ENCODE peak calls at places on chromosomes 3 and 15, in four cellular contexts. One of them, this sample, is unnamed.
A peak's percentile ranks its signal among the peaks of the same experiment; 100 is the strongest.

GRCh38 chr3:100288288-100288894 is 27.6 kb downstream of the TBC1D23 start:
- DNase-seq in HFFc6: no peak
- DNase-seq in mesothelial cell of epicardium: no peak
- DNase-seq in uterus: no peak
- DNase-seq in this sample: no peak

GRCh38 chr3:87354399-87354798 is 78.0 kb upstream of the POU1F1 start:
- DNase-seq in uterus: no peak
- DNase-seq in mesothelial cell of epicardium: no peak
- DNase-seq in HFFc6: no peak
- DNase-seq in this sample: no peak

GRCh38 chr3:112686360-112686759 is 45.4 kb upstream of the CCDC80 start:
- DNase-seq in uterus: no peak
- DNase-seq in mesothelial cell of epicardium: no peak
- DNase-seq in HFFc6: no peak
- DNase-seq in this sample: no peak

GRCh38 chr15:73781038-73781925 is 28.1 kb upstream of the INSYN1 start:
- DNase-seq in uterus: no peak
- DNase-seq in mesothelial cell of epicardium: no peak
- DNase-seq in HFFc6: peak; percentile 57
- DNase-seq in this sample: no peak

GRCh38 chr3:138195491-138195890 is 8.4 kb downstream of the ARMC8 start:
- DNase-seq in uterus: no peak
- DNase-seq in mesothelial cell of epicardium: no peak
- DNase-seq in HFFc6: no peak
- DNase-seq in this sample: no peak

GRCh38 chr15:49424954-49425353 is 1.9 kb downstream of the FGF7 start:
- DNase-seq in mesothelial cell of epicardium: no peak
- DNase-seq in uterus: no peak
- DNase-seq in HFFc6: no peak
- DNase-seq in this sample: no peak

GRCh38 chr3:129975332-129976090 is 991 bp downstream of the TRH start:
- DNase-seq in HFFc6: no peak
- DNase-seq in mesothelial cell of epicardium: no peak
- DNase-seq in uterus: no peak
- DNase-seq in this sample: no peak

GRCh38 chr15:87816811-87817210 is 439.7 kb downstream of the NTRK3 start:
- DNase-seq in mesothelial cell of epicardium: no peak
- DNase-seq in uterus: no peak
- DNase-seq in HFFc6: peak; percentile 92
- DNase-seq in this sample: no peak

GRCh38 chr3:17730318-17730967 is 12.0 kb downstream of the TBC1D5 start:
- DNase-seq in HFFc6: peak; percentile 44
- DNase-seq in mesothelial cell of epicardium: no peak
- DNase-seq in uterus: no peak
- DNase-seq in this sample: no peak

GRCh38 chr3:25911525-25912295 is 121.8 kb downstream of the OXSM start:
- DNase-seq in HFFc6: no peak
- DNase-seq in uterus: no peak
- DNase-seq in mesothelial cell of epicardium: no peak
- DNase-seq in this sample: no peak

GRCh38 chr3:31305324-31305723 is 227.4 kb upstream of the STT3B start:
- DNase-seq in mesothelial cell of epicardium: no peak
- DNase-seq in uterus: no peak
- DNase-seq in HFFc6: no peak
- DNase-seq in this sample: no peak

GRCh38 chr3:18898911-18899310 is 249.4 kb upstream of the KCNH8 start:
- DNase-seq in uterus: no peak
- DNase-seq in HFFc6: no peak
- DNase-seq in mesothelial cell of epicardium: no peak
- DNase-seq in this sample: no peak

GRCh38 chr3:38582316-38582715 is 67.2 kb downstream of the SCN5A start:
- DNase-seq in HFFc6: no peak
- DNase-seq in mesothelial cell of epicardium: peak; percentile 9
- DNase-seq in uterus: no peak
- DNase-seq in this sample: peak; percentile 16

GRCh38 chr3:115550285-115550741 is 73.0 kb upstream of the GAP43 start:
- DNase-seq in HFFc6: no peak
- DNase-seq in uterus: no peak
- DNase-seq in mesothelial cell of epicardium: no peak
- DNase-seq in this sample: no peak

GRCh38 chr15:41940441-41940857 is 31.9 kb downstream of the EHD4 start:
- DNase-seq in uterus: no peak
- DNase-seq in mesothelial cell of epicardium: no peak
- DNase-seq in HFFc6: peak; percentile 83
- DNase-seq in this sample: no peak

GRCh38 chr15:101185770-101186169 is 66.1 kb downstream of the CHSY1 start:
- DNase-seq in mesothelial cell of epicardium: no peak
- DNase-seq in HFFc6: no peak
- DNase-seq in uterus: no peak
- DNase-seq in this sample: no peak

GRCh38 chr3:170356596-170357175 is 829 bp upstream of the SKIL start:
- DNase-seq in uterus: peak; percentile 87
- DNase-seq in mesothelial cell of epicardium: peak; percentile 76
- DNase-seq in HFFc6: peak; percentile 64
- DNase-seq in this sample: peak; percentile 85

GRCh38 chr15:66024998-66025397 is 155.7 kb downstream of the RAB11A start:
- DNase-seq in mesothelial cell of epicardium: peak; percentile 82
- DNase-seq in uterus: no peak
- DNase-seq in HFFc6: peak; percentile 4
- DNase-seq in this sample: no peak

GRCh38 chr3:71694358-71694999 is 30.7 kb downstream of the EIF4E3 start:
- DNase-seq in HFFc6: peak; percentile 86
- DNase-seq in mesothelial cell of epicardium: no peak
- DNase-seq in uterus: no peak
- DNase-seq in this sample: no peak

GRCh38 chr15:76163429-76164020 is 103.7 kb downstream of the TMEM266 start:
- DNase-seq in uterus: peak; percentile 43
- DNase-seq in mesothelial cell of epicardium: no peak
- DNase-seq in HFFc6: peak; percentile 62
- DNase-seq in this sample: peak; percentile 84

GRCh38 chr15:33021806-33022389 is 172.6 kb downstream of the FMN1 start:
- DNase-seq in mesothelial cell of epicardium: no peak
- DNase-seq in uterus: no peak
- DNase-seq in HFFc6: peak; percentile 61
- DNase-seq in this sample: no peak

GRCh38 chr3:151410891-151411559 is 26.5 kb upstream of the P2RY12 start:
- DNase-seq in uterus: no peak
- DNase-seq in HFFc6: peak; percentile 40
- DNase-seq in mesothelial cell of epicardium: no peak
- DNase-seq in this sample: no peak

GRCh38 chr3:32302601-32303000 is 64.1 kb downstream of the CMTM8 start:
- DNase-seq in uterus: no peak
- DNase-seq in HFFc6: no peak
- DNase-seq in mesothelial cell of epicardium: no peak
- DNase-seq in this sample: no peak

GRCh38 chr3:55189359-55189801 is 261.5 kb upstream of the LRTM1 start:
- DNase-seq in uterus: no peak
- DNase-seq in mesothelial cell of epicardium: no peak
- DNase-seq in HFFc6: peak; percentile 76
- DNase-seq in this sample: no peak

DNA sequence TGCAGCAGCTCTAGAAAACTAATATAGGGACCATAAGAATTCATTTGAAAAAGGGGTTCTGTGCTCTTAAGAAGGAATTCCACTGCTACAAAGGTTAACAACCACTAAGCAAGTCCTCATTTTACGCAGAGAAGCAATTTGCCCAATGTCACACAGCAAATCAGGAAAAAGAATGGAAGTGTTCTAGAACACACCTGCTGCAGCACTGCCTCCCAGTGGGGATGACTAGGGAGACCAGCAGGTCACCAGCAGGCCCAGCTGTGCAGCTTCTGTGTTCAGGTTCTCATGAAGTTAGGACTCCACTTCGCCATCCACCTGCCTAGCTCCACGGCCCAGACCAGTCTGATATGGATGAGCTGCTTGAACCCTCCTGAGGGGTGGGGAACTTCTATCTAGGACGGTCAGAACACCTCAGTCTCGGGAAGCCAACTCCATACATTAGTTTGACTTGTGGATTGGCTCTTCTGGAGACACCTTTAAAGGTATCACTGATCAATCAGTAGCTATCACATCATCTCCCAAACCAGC is 18.6 kb downstream of the POMGNT2 start:
- DNase-seq in HFFc6: no peak
- DNase-seq in mesothelial cell of epicardium: no peak
- DNase-seq in uterus: no peak
- DNase-seq in this sample: no peak
- TF ChIP-seq CTCF in HFFc6: no peak
- TF ChIP-seq CTCF in mesothelial cell of epicardium: no peak
- TF ChIP-seq CTCF in uterus: no peak
- TF ChIP-seq CTCF in this sample: no peak

GRCh38 chr15:84752195-84752594 is 3.8 kb downstream of the ZNF592 start:
- DNase-seq in mesothelial cell of epicardium: no peak
- DNase-seq in uterus: no peak
- DNase-seq in HFFc6: no peak
- DNase-seq in this sample: no peak

GRCh38 chr15:84750583-84751092 is 2.2 kb downstream of the ZNF592 start:
- DNase-seq in uterus: no peak
- DNase-seq in mesothelial cell of epicardium: no peak
- DNase-seq in HFFc6: no peak
- DNase-seq in this sample: no peak

GRCh38 chr15:84747423-84748273 is 744 bp upstream of the ZNF592 start:
- DNase-seq in mesothelial cell of epicardium: peak; percentile 77
- DNase-seq in uterus: peak; percentile 68
- DNase-seq in HFFc6: peak; percentile 70
- DNase-seq in this sample: peak; percentile 83

GRCh38 chr15:84749111-84749991 is 959 bp downstream of the ZNF592 start:
- DNase-seq in HFFc6: no peak
- DNase-seq in mesothelial cell of epicardium: peak; percentile 38
- DNase-seq in uterus: peak; percentile 35
- DNase-seq in this sample: no peak

GRCh38 chr15:84748274-84749110 is at the start of gene ZNF592:
- DNase-seq in mesothelial cell of epicardium: peak; percentile 77
- DNase-seq in uterus: peak; percentile 77
- DNase-seq in HFFc6: peak; percentile 58
- DNase-seq in this sample: peak; percentile 74
- TF ChIP-seq CTCF in mesothelial cell of epicardium: no peak
- TF ChIP-seq CTCF in uterus: peak; percentile 53
- TF ChIP-seq CTCF in HFFc6: no peak
- TF ChIP-seq CTCF in this sample: no peak

GRCh38 chr3:123070471-123070870 is 3.6 kb downstream of the PDIA5 start:
- DNase-seq in uterus: no peak
- DNase-seq in HFFc6: no peak
- DNase-seq in mesothelial cell of epicardium: no peak
- DNase-seq in this sample: no peak

GRCh38 chr3:123072564-123072963 is 5.7 kb downstream of the PDIA5 start:
- DNase-seq in uterus: no peak
- DNase-seq in mesothelial cell of epicardium: no peak
- DNase-seq in HFFc6: no peak
- DNase-seq in this sample: no peak

GRCh38 chr3:123072152-123072551 is 5.3 kb downstream of the PDIA5 start:
- DNase-seq in mesothelial cell of epicardium: no peak
- DNase-seq in uterus: no peak
- DNase-seq in HFFc6: no peak
- DNase-seq in this sample: no peak

GRCh38 chr3:123071581-123071980 is 4.8 kb downstream of the PDIA5 start:
- DNase-seq in HFFc6: no peak
- DNase-seq in uterus: no peak
- DNase-seq in mesothelial cell of epicardium: no peak
- DNase-seq in this sample: no peak

DNA sequence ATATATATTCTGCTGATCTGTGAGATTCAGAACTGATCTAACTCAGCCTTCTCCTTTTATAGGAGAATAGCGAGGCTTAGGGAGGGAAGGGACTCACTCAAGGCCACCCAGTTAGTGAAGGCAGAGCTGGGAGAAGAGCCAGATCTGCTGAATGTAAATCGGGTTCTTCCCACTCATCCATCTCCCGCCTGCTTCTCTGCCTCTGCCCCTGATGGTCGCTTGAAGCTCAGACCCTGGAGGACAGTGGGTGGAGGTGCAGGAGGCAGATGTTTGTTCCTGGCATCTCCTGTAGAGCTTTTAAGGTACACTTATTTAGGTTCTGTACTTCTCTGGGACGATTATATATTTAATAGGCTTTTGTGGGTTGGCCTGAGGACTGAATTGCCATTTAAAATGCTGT is 4.3 kb downstream of the PDIA5 start:
- DNase-seq in mesothelial cell of epicardium: no peak
- DNase-seq in HFFc6: no peak
- DNase-seq in uterus: no peak
- DNase-seq in this sample: no peak
- TF ChIP-seq CTCF in mesothelial cell of epicardium: no peak
- TF ChIP-seq CTCF in HFFc6: peak; percentile 39
- TF ChIP-seq CTCF in uterus: no peak
- TF ChIP-seq CTCF in this sample: no peak

GRCh38 chr3:190811775-190812480 is 50.6 kb downstream of the GMNC start:
- DNase-seq in mesothelial cell of epicardium: no peak
- DNase-seq in HFFc6: peak; percentile 62
- DNase-seq in uterus: no peak
- DNase-seq in this sample: no peak
- TF ChIP-seq CTCF in mesothelial cell of epicardium: peak; percentile 62
- TF ChIP-seq CTCF in HFFc6: peak; percentile 89
- TF ChIP-seq CTCF in uterus: no peak
- TF ChIP-seq CTCF in this sample: peak; percentile 71

DNA sequence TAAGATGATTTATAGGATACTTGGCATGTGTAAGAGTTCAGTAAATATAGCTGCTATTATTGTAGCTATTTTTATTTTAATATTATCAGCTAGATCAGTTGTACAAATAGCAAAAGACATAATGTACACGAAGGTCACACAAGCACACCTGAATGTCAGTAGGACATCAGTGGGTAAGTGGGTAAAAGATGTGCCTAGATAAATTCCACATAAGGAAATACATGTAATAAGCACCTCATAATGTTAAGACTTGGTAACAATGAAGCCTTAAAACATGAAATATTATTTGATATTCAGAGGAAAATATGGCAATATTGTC is 41.5 kb downstream of the ABHD2 start:
- DNase-seq in mesothelial cell of epicardium: no peak
- DNase-seq in uterus: no peak
- DNase-seq in HFFc6: no peak
- DNase-seq in this sample: no peak
- TF ChIP-seq CTCF in mesothelial cell of epicardium: no peak
- TF ChIP-seq CTCF in uterus: no peak
- TF ChIP-seq CTCF in HFFc6: peak; percentile 33
- TF ChIP-seq CTCF in this sample: no peak

GRCh38 chr3:36124118-36124796 is 256.0 kb upstream of the STAC start:
- DNase-seq in uterus: no peak
- DNase-seq in HFFc6: no peak
- DNase-seq in mesothelial cell of epicardium: no peak
- DNase-seq in this sample: no peak
- TF ChIP-seq CTCF in uterus: no peak
- TF ChIP-seq CTCF in HFFc6: no peak
- TF ChIP-seq CTCF in mesothelial cell of epicardium: no peak
- TF ChIP-seq CTCF in this sample: no peak

This sample was measured in right atrium auricular region.